ENCODE peak calls at places on chromosome 7, in eight cellular contexts. Q, B, L, O, X, Y, F and V are unnamed samples.

GRCh38 chr7:23467281-23467680 is 3.0 kb downstream of the IGF2BP3 start:
- DNase-seq in B (no peak), F (no peak), X (no peak), Y (peak), L (peak), Q (no peak), O (peak), V (peak)

GRCh38 chr7:7054252-7054830 is 128.0 kb upstream of the C1GALT1 start:
- DNase-seq in L (no peak), X (peak), O (no peak), Q (no peak), B (no peak), F (no peak), Y (no peak), V (no peak)

GRCh38 chr7:135946289-135947055 is 30.7 kb downstream of the MTPN start:
- DNase-seq in F (no peak), O (no peak), Y (no peak), L (no peak), X (no peak), B (no peak), Q (no peak), V (no peak)

GRCh38 chr7:45230083-45230482 is 72.5 kb downstream of the RAMP3 start:
- DNase-seq in Y (no peak), B (no peak), O (no peak), F (no peak), L (no peak), Q (no peak), X (no peak), V (no peak)

GRCh38 chr7:84100866-84101265 is 93.7 kb downstream of the SEMA3A start:
- DNase-seq in X (peak), B (no peak), O (peak), L (peak), Y (no peak), Q (peak), F (no peak), V (peak)

GRCh38 chr7:133445617-133446016 is 192.7 kb downstream of the EXOC4 start:
- DNase-seq in Y (no peak), O (no peak), L (no peak), Q (no peak), X (no peak), F (no peak), B (no peak), V (no peak)

GRCh38 chr7:125644113-125644512 is 714.5 kb upstream of the POT1 start:
- DNase-seq in B (no peak), L (no peak), Y (no peak), F (no peak), Q (no peak), O (no peak), X (no peak), V (no peak)

GRCh38 chr7:159212226-159212625 is 67.6 kb upstream of the VIPR2 start:
- DNase-seq in L (no peak), F (no peak), X (no peak), O (no peak), Y (no peak), B (no peak), Q (no peak), V (no peak)

GRCh38 chr7:42238709-42239395 is 1.8 kb upstream of the GLI3 start:
- DNase-seq in O (peak), Y (peak), Q (no peak), X (peak), F (no peak), L (peak), B (no peak), V (peak)

GRCh38 chr7:141228482-141228881 is 154.6 kb downstream of the TMEM178B start:
- DNase-seq in Y (no peak), X (no peak), Q (no peak), F (no peak), B (no peak), O (no peak), L (no peak), V (no peak)

GRCh38 chr7:41708621-41709358 is 5.9 kb upstream of the INHBA start:
- DNase-seq in O (no peak), Q (no peak), F (no peak), Y (no peak), X (no peak), L (no peak), B (no peak), V (no peak)

GRCh38 chr7:28981282-28981555 is 23.1 kb upstream of the TRIL start:
- DNase-seq in O (no peak), B (no peak), Y (no peak), F (no peak), Q (no peak), L (no peak), X (no peak), V (no peak)

GRCh38 chr7:49091519-49091918 is 167.2 kb downstream of the CDC14C start:
- DNase-seq in B (peak), O (no peak), X (no peak), F (no peak), Y (no peak), L (no peak), Q (no peak), V (no peak)

GRCh38 chr7:104956753-104957450 is 57.1 kb upstream of the KMT2E start:
- DNase-seq in F (no peak), O (no peak), Y (no peak), L (peak), Q (no peak), X (peak), B (peak), V (no peak)

GRCh38 chr7:94179466-94179865 is 175.3 kb upstream of the BET1 start:
- DNase-seq in F (no peak), X (no peak), Q (no peak), B (no peak), O (no peak), L (peak), Y (no peak), V (no peak)

GRCh38 chr7:129489491-129489890 is 12.8 kb upstream of the SMKR1 start:
- DNase-seq in Q (no peak), O (no peak), X (peak), Y (no peak), F (no peak), L (peak), B (peak), V (no peak)

GRCh38 chr7:155533120-155533826 is 13.1 kb downstream of the CNPY1 start:
- DNase-seq in F (no peak), O (no peak), B (no peak), Y (peak), L (peak), X (no peak), Q (no peak), V (peak)

GRCh38 chr7:13778967-13779366 is 210.5 kb downstream of the ETV1 start:
- DNase-seq in B (no peak), Y (no peak), L (peak), F (no peak), X (peak), Q (peak), O (no peak), V (no peak)

GRCh38 chr7:35389636-35390035 is 135.7 kb upstream of the TBX20 start:
- DNase-seq in O (no peak), Q (no peak), B (no peak), Y (no peak), F (no peak), L (no peak), X (peak), V (no peak)

GRCh38 chr7:81447351-81447952 is 322.4 kb downstream of the HGF start:
- DNase-seq in X (peak), B (peak), L (peak), Y (peak), O (peak), F (no peak), Q (peak), V (peak)

GRCh38 chr7:21911341-21911875 is 34.3 kb downstream of the CDCA7L start:
- DNase-seq in Y (no peak), O (no peak), Q (no peak), B (no peak), L (peak), X (peak), F (no peak), V (no peak)

DNA sequence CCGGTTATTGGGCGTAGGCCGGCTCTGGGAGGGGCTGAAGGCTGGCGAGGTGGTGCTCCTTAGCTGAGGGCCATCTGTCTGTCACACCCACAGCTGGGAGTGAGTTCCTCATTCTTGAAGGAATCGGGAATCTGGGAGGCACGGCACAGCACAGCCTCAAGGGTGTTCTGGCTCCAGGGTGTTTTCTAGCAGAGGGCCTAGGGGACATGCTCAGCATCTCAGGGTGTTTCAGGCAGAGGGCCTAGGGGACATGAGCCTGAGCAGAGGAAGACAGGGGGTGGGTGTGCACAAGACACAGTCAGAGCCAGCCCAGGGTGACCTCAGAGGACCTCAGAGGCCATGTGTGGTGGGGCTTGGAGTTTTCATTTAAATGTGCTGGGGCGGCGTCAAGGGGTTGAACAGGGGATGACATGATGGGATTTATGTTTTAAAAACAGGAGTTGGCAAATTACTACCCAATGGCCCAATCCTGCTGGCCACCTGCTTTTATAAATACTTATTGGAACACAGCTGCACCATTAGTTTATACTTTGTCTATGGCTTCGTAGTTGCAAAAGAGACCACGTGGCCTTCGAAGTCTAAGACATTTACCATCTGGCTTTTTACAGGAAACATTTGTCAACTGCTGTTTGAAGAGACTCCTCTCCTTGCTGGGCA is 121.7 kb downstream of the PRKAG2 start:
- DNase-seq in Q (no peak), L (peak), X (no peak), B (no peak), Y (no peak), F (no peak), O (no peak), V (no peak)
- TF ChIP-seq EZH2phosphoT487 in Q (no peak), L (no peak), X (no peak), B (no peak), Y (no peak), F (no peak), O (no peak), V (no peak)

GRCh38 chr7:137944168-137944567 is 57.7 kb downstream of the CREB3L2 start:
- DNase-seq in L (peak), F (no peak), B (no peak), Y (no peak), O (no peak), X (peak), Q (no peak), V (no peak)
- TF ChIP-seq EZH2phosphoT487 in L (no peak), F (no peak), B (no peak), Y (no peak), O (no peak), X (no peak), Q (no peak), V (no peak)

DNA sequence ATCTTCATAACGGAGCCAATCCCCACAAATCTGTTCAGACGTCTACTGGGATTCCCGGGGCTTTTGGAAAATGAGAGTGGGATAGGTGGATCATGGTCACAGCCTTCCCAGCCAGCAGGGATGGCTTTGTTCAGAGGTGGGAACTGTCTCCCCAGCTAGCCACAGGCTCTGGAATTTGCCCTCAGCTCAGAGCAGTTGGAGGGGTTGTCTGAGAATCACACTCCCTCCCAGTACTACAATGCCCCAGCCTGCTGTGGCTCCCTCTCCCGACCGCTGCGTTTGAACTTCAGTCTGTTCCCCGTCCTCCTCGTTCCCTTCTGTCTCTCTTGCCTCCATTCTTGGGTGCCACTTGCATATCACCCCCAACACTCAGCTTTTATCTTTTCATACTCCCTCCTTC is 413.5 kb downstream of the PLXNA4 start:
- DNase-seq in B (no peak), X (no peak), Q (no peak), F (no peak), O (no peak), Y (peak), L (no peak), V (peak)
- TF ChIP-seq EZH2phosphoT487 in B (no peak), X (no peak), Q (no peak), F (no peak), O (no peak), Y (no peak), L (no peak), V (no peak)

GRCh38 chr7:31948041-31948440 is 122.2 kb downstream of the PDE1C start:
- DNase-seq in F (no peak), L (peak), B (no peak), Q (no peak), O (peak), Y (no peak), X (peak), V (no peak)
- TF ChIP-seq EZH2phosphoT487 in F (no peak), L (no peak), B (no peak), Q (no peak), O (no peak), Y (no peak), X (no peak), V (no peak)

DNA sequence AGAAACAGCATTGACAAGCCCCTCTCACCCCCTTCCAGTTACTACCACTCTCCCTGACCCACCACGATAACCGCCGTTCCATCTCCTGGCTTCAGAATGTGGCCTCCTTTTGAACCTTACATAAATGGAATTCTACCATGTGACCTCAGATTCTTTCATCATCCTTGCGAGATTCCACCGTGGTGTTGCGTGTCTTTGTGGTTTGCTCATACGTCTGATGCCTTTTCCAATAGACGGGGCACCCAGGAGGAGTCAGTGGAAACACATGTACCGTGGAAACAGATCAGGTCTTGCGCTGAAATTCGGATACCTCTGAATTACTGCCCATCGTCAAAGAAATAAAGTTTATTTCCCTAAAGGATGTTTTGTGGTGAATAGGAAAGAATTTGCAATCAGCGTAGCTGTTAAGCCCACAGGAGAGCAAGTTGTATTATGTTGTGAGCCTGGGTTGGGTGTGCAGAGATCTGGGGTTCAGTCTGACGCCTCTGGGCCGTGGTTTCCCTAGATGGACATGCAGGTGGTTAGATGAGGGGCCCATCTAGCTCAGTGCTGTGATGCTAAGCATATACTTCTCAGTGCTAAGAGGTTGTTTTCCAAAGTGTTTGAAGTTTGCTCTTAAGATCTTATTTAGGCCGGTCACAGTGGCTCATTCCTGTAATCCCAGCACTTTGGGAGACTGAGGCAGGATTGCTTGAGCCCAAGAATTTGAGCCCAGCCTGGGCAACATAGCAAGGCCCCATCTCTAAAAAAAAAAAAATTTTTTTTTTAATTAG is 29.1 kb downstream of the GTF2IRD1 start:
- DNase-seq in Y (no peak), B (no peak), Q (peak), F (no peak), L (peak), O (peak), X (no peak), V (no peak)
- TF ChIP-seq EZH2phosphoT487 in Y (no peak), B (no peak), Q (no peak), F (no peak), L (no peak), O (no peak), X (no peak), V (no peak)

GRCh38 chr7:2355079-2356008 is 717 bp downstream of the EIF3B start:
- DNase-seq in L (peak), Y (peak), F (peak), B (no peak), Q (no peak), O (peak), X (no peak), V (peak)
- TF ChIP-seq EZH2phosphoT487 in L (no peak), Y (no peak), F (no peak), B (no peak), Q (no peak), O (no peak), X (no peak), V (no peak)

GRCh38 chr7:34041716-34042115 is 136.4 kb downstream of the BMPER start:
- DNase-seq in Y (no peak), Q (no peak), B (no peak), X (no peak), O (no peak), F (no peak), L (peak), V (no peak)

GRCh38 chr7:34043461-34044318 is 138.4 kb downstream of the BMPER start:
- DNase-seq in L (peak), F (no peak), O (no peak), B (no peak), Q (no peak), Y (no peak), X (no peak), V (no peak)

GRCh38 chr7:34044319-34044643 is 138.9 kb downstream of the BMPER start:
- DNase-seq in F (no peak), L (no peak), X (no peak), Q (no peak), Y (no peak), O (no peak), B (no peak), V (no peak)

GRCh38 chr7:34042406-34042805 is 137.1 kb downstream of the BMPER start:
- DNase-seq in O (no peak), F (no peak), L (peak), B (no peak), Q (no peak), X (peak), Y (no peak), V (no peak)

GRCh38 chr7:34044734-34045353 is 139.5 kb downstream of the BMPER start:
- DNase-seq in O (no peak), F (no peak), L (no peak), Y (no peak), B (no peak), Q (no peak), X (no peak), V (peak)
- TF ChIP-seq EZH2phosphoT487 in O (no peak), F (no peak), L (no peak), Y (no peak), B (no peak), Q (no peak), X (no peak), V (no peak)

GRCh38 chr7:101598422-101598957 is 30.6 kb downstream of the MYL10 start:
- DNase-seq in O (peak), Y (no peak), L (no peak), Q (peak), X (no peak), B (no peak), F (no peak), V (no peak)
- TF ChIP-seq EZH2phosphoT487 in O (no peak), Y (no peak), L (no peak), Q (no peak), X (no peak), B (no peak), F (no peak), V (no peak)